ENCODE peak calls at places on chromosomes 3 and 15, in six cellular contexts. One of them, this sample, is unnamed.

GRCh38 chr15:69391046-69391757 is 22.9 kb upstream of the KIF23 start:
- DNase-seq in HCT116: no peak
- DNase-seq in H1: peak; percentile 31
- DNase-seq in transverse colon: no peak
- DNase-seq in keratinocyte: no peak
- DNase-seq in stomach: no peak
- DNase-seq in this sample: no peak

GRCh38 chr15:53209396-53210042 is 419.4 kb upstream of the ONECUT1 start:
- DNase-seq in HCT116: no peak
- DNase-seq in H1: no peak
- DNase-seq in transverse colon: no peak
- DNase-seq in keratinocyte: no peak
- DNase-seq in stomach: no peak
- DNase-seq in this sample: no peak

GRCh38 chr15:43777293-43777819 is 590 bp upstream of the ELL3 start:
- DNase-seq in HCT116: peak; percentile 77
- DNase-seq in H1: peak; percentile 90
- DNase-seq in transverse colon: peak; percentile 87
- DNase-seq in keratinocyte: no peak
- DNase-seq in stomach: peak; percentile 82
- DNase-seq in this sample: peak; percentile 83

GRCh38 chr3:45537960-45538640 is 56.5 kb upstream of the LIMD1 start:
- DNase-seq in HCT116: no peak
- DNase-seq in H1: no peak
- DNase-seq in transverse colon: peak; percentile 39
- DNase-seq in keratinocyte: no peak
- DNase-seq in stomach: no peak
- DNase-seq in this sample: no peak

GRCh38 chr3:194395201-194395600 is 3.9 kb downstream of the GP5 start:
- DNase-seq in HCT116: no peak
- DNase-seq in H1: peak; percentile 36
- DNase-seq in transverse colon: no peak
- DNase-seq in keratinocyte: no peak
- DNase-seq in stomach: no peak
- DNase-seq in this sample: no peak

GRCh38 chr3:188431553-188431952 is 277.6 kb downstream of the LPP start:
- DNase-seq in HCT116: no peak
- DNase-seq in H1: no peak
- DNase-seq in transverse colon: no peak
- DNase-seq in keratinocyte: peak; percentile 2
- DNase-seq in stomach: no peak
- DNase-seq in this sample: no peak

GRCh38 chr15:43274136-43274535 is 7.4 kb upstream of the TGM5 start:
- DNase-seq in HCT116: no peak
- DNase-seq in H1: no peak
- DNase-seq in transverse colon: no peak
- DNase-seq in keratinocyte: no peak
- DNase-seq in stomach: no peak
- DNase-seq in this sample: no peak

GRCh38 chr15:67335534-67336222 is 81.1 kb downstream of the IQCH start:
- DNase-seq in HCT116: no peak
- DNase-seq in H1: no peak
- DNase-seq in transverse colon: no peak
- DNase-seq in keratinocyte: no peak
- DNase-seq in stomach: no peak
- DNase-seq in this sample: no peak

GRCh38 chr3:118713502-118714207 is 321.0 kb downstream of the IGSF11 start:
- DNase-seq in HCT116: no peak
- DNase-seq in H1: no peak
- DNase-seq in transverse colon: no peak
- DNase-seq in keratinocyte: no peak
- DNase-seq in stomach: no peak
- DNase-seq in this sample: no peak

GRCh38 chr3:187044206-187044605 is 95.1 kb downstream of the RPL39L start:
- DNase-seq in HCT116: no peak
- DNase-seq in H1: no peak
- DNase-seq in transverse colon: no peak
- DNase-seq in keratinocyte: no peak
- DNase-seq in stomach: no peak
- DNase-seq in this sample: no peak

GRCh38 chr15:82178061-82178460 is 84.5 kb downstream of the EFL1 start:
- DNase-seq in HCT116: no peak
- DNase-seq in H1: no peak
- DNase-seq in transverse colon: no peak
- DNase-seq in keratinocyte: no peak
- DNase-seq in stomach: no peak
- DNase-seq in this sample: no peak

GRCh38 chr3:115779011-115779410 is 155.7 kb downstream of the GAP43 start:
- DNase-seq in HCT116: no peak
- DNase-seq in H1: no peak
- DNase-seq in transverse colon: no peak
- DNase-seq in keratinocyte: no peak
- DNase-seq in stomach: no peak
- DNase-seq in this sample: no peak

GRCh38 chr3:146155022-146155421 is 6.0 kb downstream of the PLOD2 start:
- DNase-seq in HCT116: no peak
- DNase-seq in H1: no peak
- DNase-seq in transverse colon: no peak
- DNase-seq in keratinocyte: no peak
- DNase-seq in stomach: no peak
- DNase-seq in this sample: no peak

GRCh38 chr3:179432021-179432420 is 19.2 kb downstream of the GNB4 start:
- DNase-seq in HCT116: no peak
- DNase-seq in H1: no peak
- DNase-seq in transverse colon: no peak
- DNase-seq in keratinocyte: no peak
- DNase-seq in stomach: no peak
- DNase-seq in this sample: no peak

GRCh38 chr3:67526246-67526645 is 128.2 kb downstream of the SUCLG2 start:
- DNase-seq in HCT116: no peak
- DNase-seq in H1: no peak
- DNase-seq in transverse colon: no peak
- DNase-seq in keratinocyte: peak; percentile 13
- DNase-seq in stomach: no peak
- DNase-seq in this sample: no peak

GRCh38 chr15:25228261-25228660 is 210.6 kb downstream of the UBE3A start:
- DNase-seq in HCT116: no peak
- DNase-seq in H1: no peak
- DNase-seq in transverse colon: no peak
- DNase-seq in keratinocyte: no peak
- DNase-seq in stomach: no peak
- DNase-seq in this sample: no peak

GRCh38 chr3:127911421-127911931 is 3.6 kb upstream of the KBTBD12 start:
- DNase-seq in HCT116: no peak
- DNase-seq in H1: no peak
- DNase-seq in transverse colon: no peak
- DNase-seq in keratinocyte: no peak
- DNase-seq in stomach: peak; percentile 38
- DNase-seq in this sample: no peak

GRCh38 chr15:37112171-37112570 is 11.8 kb upstream of the MEIS2 start:
- DNase-seq in HCT116: no peak
- DNase-seq in H1: no peak
- DNase-seq in transverse colon: no peak
- DNase-seq in keratinocyte: no peak
- DNase-seq in stomach: no peak
- DNase-seq in this sample: no peak

GRCh38 chr3:177783338-177783737 is 586.1 kb upstream of the TBL1XR1 start:
- DNase-seq in HCT116: no peak
- DNase-seq in H1: no peak
- DNase-seq in transverse colon: no peak
- DNase-seq in keratinocyte: no peak
- DNase-seq in stomach: no peak
- DNase-seq in this sample: no peak

GRCh38 chr15:74723754-74724334 is 1.5 kb downstream of the CYP1A1 start:
- DNase-seq in HCT116: peak; percentile 77
- DNase-seq in H1: peak; percentile 49
- DNase-seq in transverse colon: no peak
- DNase-seq in keratinocyte: no peak
- DNase-seq in stomach: no peak
- DNase-seq in this sample: peak; percentile 81

GRCh38 chr3:182713743-182714517 is 79.4 kb upstream of the ATP11B start:
- DNase-seq in HCT116: peak; percentile 60
- DNase-seq in H1: no peak
- DNase-seq in transverse colon: no peak
- DNase-seq in keratinocyte: no peak
- DNase-seq in stomach: no peak
- DNase-seq in this sample: peak; percentile 44

GRCh38 chr15:84645496-84645895 is 8.6 kb downstream of the WDR73 start:
- DNase-seq in HCT116: no peak
- DNase-seq in H1: no peak
- DNase-seq in transverse colon: no peak
- DNase-seq in keratinocyte: no peak
- DNase-seq in stomach: no peak
- DNase-seq in this sample: no peak

GRCh38 chr15:84649706-84650105 is 4.4 kb downstream of the WDR73 start:
- DNase-seq in HCT116: no peak
- DNase-seq in H1: no peak
- DNase-seq in transverse colon: no peak
- DNase-seq in keratinocyte: no peak
- DNase-seq in stomach: no peak
- DNase-seq in this sample: no peak

GRCh38 chr15:84645997-84646396 is 8.1 kb downstream of the WDR73 start:
- DNase-seq in HCT116: no peak
- DNase-seq in H1: no peak
- DNase-seq in transverse colon: no peak
- DNase-seq in keratinocyte: no peak
- DNase-seq in stomach: no peak
- DNase-seq in this sample: no peak

GRCh38 chr15:84648539-84648938 is 5.5 kb downstream of the WDR73 start:
- DNase-seq in HCT116: no peak
- DNase-seq in H1: no peak
- DNase-seq in transverse colon: no peak
- DNase-seq in keratinocyte: no peak
- DNase-seq in stomach: no peak
- DNase-seq in this sample: no peak

DNA sequence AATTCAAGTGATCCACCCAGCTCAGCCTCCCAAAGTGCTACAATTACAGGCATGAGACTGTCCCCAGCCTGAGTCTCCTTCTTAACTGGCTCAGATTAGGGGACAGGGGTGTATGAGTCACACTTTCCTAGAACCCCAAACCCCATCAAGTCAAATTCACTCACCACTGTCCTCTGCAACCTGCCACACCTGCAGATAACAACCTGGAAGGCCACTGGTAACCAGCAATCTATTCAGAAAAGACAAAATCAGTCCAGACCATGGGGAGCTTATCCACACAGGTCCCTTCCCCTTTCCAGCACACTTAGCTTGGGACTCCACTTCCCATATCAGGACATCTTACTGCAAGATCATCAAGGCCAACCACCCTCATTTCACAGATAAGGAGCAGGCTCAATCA is 6.4 kb downstream of the WDR73 start:
- DNase-seq in HCT116: no peak
- DNase-seq in H1: no peak
- DNase-seq in transverse colon: no peak
- DNase-seq in keratinocyte: no peak
- DNase-seq in stomach: no peak
- DNase-seq in this sample: no peak
- H3K36me3 ChIP-seq in HCT116: peaks cover 73% of the 10 kb centered on the region
- H3K36me3 ChIP-seq in H1: peaks cover 85% of the 10 kb centered on the region
- H3K36me3 ChIP-seq in transverse colon: peaks cover 4% of the 10 kb centered on the region
- H3K36me3 ChIP-seq in keratinocyte: peaks cover 50% of the 10 kb centered on the region
- H3K36me3 ChIP-seq in stomach: peaks cover 100% of the 10 kb centered on the region
- H3K36me3 ChIP-seq in this sample: peaks cover 44% of the 10 kb centered on the region

DNA sequence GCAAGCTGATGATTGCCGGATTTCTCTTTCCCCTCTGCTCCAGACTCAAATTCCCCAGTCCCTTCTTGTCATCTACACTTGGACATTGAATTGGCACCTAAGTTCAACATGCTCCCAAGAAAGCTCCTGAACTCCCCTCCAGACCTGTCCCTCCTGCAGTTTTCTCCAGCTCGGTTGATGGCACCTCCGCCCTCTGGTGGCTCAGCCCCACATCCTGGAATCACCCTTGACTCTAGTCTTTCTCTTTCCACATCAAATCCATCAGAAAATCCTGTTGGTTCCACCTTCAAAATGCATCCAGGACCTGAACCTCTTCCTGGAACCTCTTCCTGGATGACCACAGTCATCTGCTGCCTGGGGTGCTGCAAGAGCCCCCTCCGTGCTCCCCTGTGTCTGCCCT is 60.1 kb downstream of the RASGRF1 start:
- DNase-seq in HCT116: no peak
- DNase-seq in H1: no peak
- DNase-seq in transverse colon: no peak
- DNase-seq in keratinocyte: no peak
- DNase-seq in stomach: no peak
- DNase-seq in this sample: peak; percentile 72
- H3K4me3 ChIP-seq in HCT116: no peak overlapping the region
- H3K4me3 ChIP-seq in H1: no peak overlapping the region
- H3K4me3 ChIP-seq in transverse colon: no peak overlapping the region
- H3K4me3 ChIP-seq in keratinocyte: no peak overlapping the region
- H3K4me3 ChIP-seq in stomach: no peak overlapping the region
- H3K4me3 ChIP-seq in this sample: no peak overlapping the region

GRCh38 chr3:25663324-25664065 is 1.2 kb downstream of the TOP2B start:
- DNase-seq in HCT116: peak; percentile 8
- DNase-seq in H1: no peak
- DNase-seq in transverse colon: peak; percentile 27
- DNase-seq in keratinocyte: no peak
- DNase-seq in stomach: no peak
- DNase-seq in this sample: peak; percentile 43

GRCh38 chr3:25665646-25666136 is 984 bp upstream of the TOP2B start:
- DNase-seq in HCT116: no peak
- DNase-seq in H1: no peak
- DNase-seq in transverse colon: no peak
- DNase-seq in keratinocyte: no peak
- DNase-seq in stomach: no peak
- DNase-seq in this sample: no peak

GRCh38 chr3:25664066-25664809 is 469 bp downstream of the TOP2B start:
- DNase-seq in HCT116: peak; percentile 3
- DNase-seq in H1: peak; percentile 68
- DNase-seq in transverse colon: peak; percentile 77
- DNase-seq in keratinocyte: no peak
- DNase-seq in stomach: peak; percentile 68
- DNase-seq in this sample: peak; percentile 86

GRCh38 chr3:25662921-25663320 is 1.8 kb downstream of the TOP2B start:
- DNase-seq in HCT116: no peak
- DNase-seq in H1: no peak
- DNase-seq in transverse colon: no peak
- DNase-seq in keratinocyte: no peak
- DNase-seq in stomach: no peak
- DNase-seq in this sample: no peak

GRCh38 chr3:25664810-25665645 is at the start of gene TOP2B:
- DNase-seq in HCT116: peak; percentile 86
- DNase-seq in H1: peak; percentile 93
- DNase-seq in transverse colon: peak; percentile 97
- DNase-seq in keratinocyte: peak; percentile 40
- DNase-seq in stomach: peak; percentile 96
- DNase-seq in this sample: peak; percentile 96
- H3K27me3 ChIP-seq in HCT116: no peaks in the 10 kb centered on the region
- H3K27me3 ChIP-seq in H1: no peaks in the 10 kb centered on the region
- H3K27me3 ChIP-seq in transverse colon: no peaks in the 10 kb centered on the region
- H3K27me3 ChIP-seq in keratinocyte: no peaks in the 10 kb centered on the region
- H3K27me3 ChIP-seq in stomach: no peaks in the 10 kb centered on the region
- H3K27me3 ChIP-seq in this sample: no peaks in the 10 kb centered on the region

DNA sequence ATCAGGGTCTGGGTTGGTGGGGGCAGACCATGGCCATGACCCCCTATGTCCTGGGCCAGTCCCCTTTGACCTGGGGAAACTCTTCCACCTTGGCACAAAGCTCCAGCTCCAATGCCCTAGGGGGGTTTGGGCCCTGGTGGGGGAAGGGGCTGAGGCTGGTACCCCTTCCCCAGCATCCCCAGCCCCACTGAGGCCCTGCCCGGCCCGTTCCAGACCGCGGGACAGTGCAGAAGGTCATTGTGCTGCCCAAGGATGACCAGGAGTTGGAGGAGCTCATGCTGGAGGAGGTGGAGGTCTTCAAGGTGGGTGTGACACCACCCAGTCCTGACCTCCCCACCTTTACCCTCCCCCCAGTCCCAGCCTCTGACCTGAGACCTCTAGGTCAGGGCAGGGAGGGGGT is 6.2 kb upstream of the GNAT1 start:
- DNase-seq in HCT116: no peak
- DNase-seq in H1: no peak
- DNase-seq in transverse colon: no peak
- DNase-seq in keratinocyte: no peak
- DNase-seq in stomach: no peak
- DNase-seq in this sample: no peak
- H3K36me3 ChIP-seq in HCT116: no peaks in the 10 kb centered on the region
- H3K36me3 ChIP-seq in H1: peaks cover 43% of the 10 kb centered on the region
- H3K36me3 ChIP-seq in transverse colon: no peaks in the 10 kb centered on the region
- H3K36me3 ChIP-seq in keratinocyte: peaks cover 57% of the 10 kb centered on the region
- H3K36me3 ChIP-seq in stomach: peaks cover 60% of the 10 kb centered on the region
- H3K36me3 ChIP-seq in this sample: peaks cover 25% of the 10 kb centered on the region